ENCODE peak calls at places on chromosomes 3 and 15, in seven cellular contexts. Q is prostate gland; K is activated T-helper 1 cell treated with anti-CD3 and anti-CD28 coated beads, Interleukin-2, amount 50 U/mL, for 16 hours; Y is SW480; C is osteocyte; R is activated CD4-positive, alpha-beta T cell treated with anti-CD3 and anti-CD28 coated beads, Interleukin-2, amount 10 ng/mL, durations not matched to agents 7 days and 5 days; E is right cardiac atrium. P is an unnamed sample.

GRCh38 chr15:81909229-81910087 is 136.4 kb downstream of the MEX3B start:
- DNase-seq in Q (no peak), K (no peak), Y (peak; percentile 4), C (no peak), R (no peak), E (no peak), P (no peak)

GRCh38 chr15:43920815-43921214 is 94.0 kb downstream of the WDR76 start:
- DNase-seq in Q (no peak), K (no peak), Y (no peak), C (no peak), R (no peak), E (no peak), P (peak; percentile 77)

GRCh38 chr3:118144919-118145318 is 889.7 kb downstream of the IGSF11 start:
- DNase-seq in Q (no peak), K (no peak), Y (no peak), C (no peak), R (no peak), E (no peak), P (peak; percentile 16)

GRCh38 chr15:82810863-82811421 is 1.5 kb downstream of the WHAMM start:
- DNase-seq in Q (no peak), K (peak; percentile 10), Y (peak; percentile 26), C (no peak), R (peak; percentile 72), E (no peak), P (no peak)

GRCh38 chr3:47380026-47380600 is 708 bp upstream of the PTPN23 start:
- DNase-seq in Q (no peak), K (no peak), Y (no peak), C (peak; percentile 84), R (no peak), E (no peak), P (no peak)

GRCh38 chr15:73991260-73991659 is 835 bp downstream of the STOML1 start:
- DNase-seq in Q (no peak), K (no peak), Y (no peak), C (no peak), R (no peak), E (peak; percentile 93), P (no peak)

GRCh38 chr3:46298871-46299607 is 54.9 kb upstream of the CCR2 start:
- DNase-seq in Q (no peak), K (no peak), Y (no peak), C (no peak), R (peak; percentile 27), E (no peak), P (no peak)

GRCh38 chr3:8663177-8664061 is 18.8 kb upstream of the SSUH2 start:
- DNase-seq in Q (peak; percentile 55), K (no peak), Y (peak; percentile 66), C (no peak), R (peak; percentile 44), E (peak; percentile 35), P (peak; percentile 67)

GRCh38 chr3:141020139-141020940 is 30.8 kb upstream of the SPSB4 start:
- DNase-seq in Q (no peak), K (no peak), Y (no peak), C (no peak), R (no peak), E (no peak), P (no peak)

GRCh38 chr3:197541756-197542539 is 13.8 kb downstream of the BDH1 start:
- DNase-seq in Q (no peak), K (no peak), Y (no peak), C (no peak), R (no peak), E (peak; percentile 64), P (peak; percentile 90)

GRCh38 chr3:63864008-63864871 is 573 bp downstream of the ATXN7 start:
- DNase-seq in Q (peak; percentile 17), K (peak; percentile 25), Y (peak; percentile 36), C (no peak), R (peak; percentile 42), E (peak; percentile 50), P (no peak)

GRCh38 chr3:129416408-129416807 is 12.0 kb downstream of the EFCAB12 start:
- DNase-seq in Q (no peak), K (no peak), Y (no peak), C (no peak), R (no peak), E (no peak), P (no peak)

GRCh38 chr3:104510091-104510860 is 856.4 kb upstream of the ALCAM start:
- DNase-seq in Q (no peak), K (no peak), Y (no peak), C (no peak), R (no peak), E (no peak), P (no peak)

GRCh38 chr15:86541540-86541939 is 461.9 kb downstream of the AGBL1 start:
- DNase-seq in Q (no peak), K (no peak), Y (no peak), C (no peak), R (no peak), E (no peak), P (no peak)

GRCh38 chr15:75985966-75986365 is 26.3 kb downstream of the NRG4 start:
- DNase-seq in Q (no peak), K (no peak), Y (no peak), C (no peak), R (no peak), E (no peak), P (no peak)

GRCh38 chr15:28896944-28897343 is 11.2 kb downstream of the APBA2 start:
- DNase-seq in Q (no peak), K (no peak), Y (peak; percentile 83), C (no peak), R (no peak), E (no peak), P (no peak)

GRCh38 chr15:62976301-62976842 is 66.2 kb upstream of the TPM1 start:
- DNase-seq in Q (no peak), K (no peak), Y (no peak), C (no peak), R (no peak), E (no peak), P (no peak)

GRCh38 chr3:29335438-29335837 is 54.6 kb downstream of the RBMS3 start:
- DNase-seq in Q (peak; percentile 87), K (no peak), Y (no peak), C (peak; percentile 91), R (no peak), E (peak; percentile 79), P (peak; percentile 63)

GRCh38 chr15:62809106-62809967 is 233.2 kb upstream of the TPM1 start:
- DNase-seq in Q (no peak), K (no peak), Y (no peak), C (no peak), R (no peak), E (no peak), P (peak; percentile 38)

GRCh38 chr3:42786212-42786611 is 13.2 kb upstream of the CCDC13 start:
- DNase-seq in Q (no peak), K (no peak), Y (no peak), C (no peak), R (no peak), E (no peak), P (no peak)

GRCh38 chr3:45078910-45079522 is 52.9 kb downstream of the CLEC3B start:
- DNase-seq in Q (no peak), K (no peak), Y (no peak), C (no peak), R (peak; percentile 23), E (no peak), P (no peak)

GRCh38 chr3:180870008-180870733 is 42.3 kb upstream of the FXR1 start:
- DNase-seq in Q (no peak), K (no peak), Y (no peak), C (no peak), R (no peak), E (peak; percentile 39), P (no peak)

GRCh38 chr15:93467327-93467726 is 378.3 kb upstream of the RGMA start:
- DNase-seq in Q (no peak), K (no peak), Y (no peak), C (no peak), R (no peak), E (peak; percentile 83), P (peak; percentile 23)

GRCh38 chr3:128993461-128994172 is at the start of gene CFAP92:
- DNase-seq in Q (peak; percentile 93), K (peak; percentile 86), Y (peak; percentile 82), C (peak; percentile 93), R (peak; percentile 93), E (peak; percentile 89), P (peak; percentile 75)

GRCh38 chr3:181844227-181844626 is 132.5 kb downstream of the SOX2 start:
- DNase-seq in Q (no peak), K (no peak), Y (no peak), C (no peak), R (no peak), E (no peak), P (no peak)

GRCh38 chr15:59420986-59421618 is 16.9 kb upstream of the FAM81A start:
- DNase-seq in Q (no peak), K (no peak), Y (no peak), C (no peak), R (no peak), E (no peak), P (no peak)

GRCh38 chr3:12716605-12717121 is 42.4 kb downstream of the TMEM40 start:
- DNase-seq in Q (no peak), K (no peak), Y (no peak), C (no peak), R (no peak), E (no peak), P (no peak)

GRCh38 chr3:50503504-50503903 is at the start of gene CACNA2D2:
- DNase-seq in Q (peak; percentile 68), K (peak; percentile 49), Y (peak; percentile 46), C (no peak), R (peak; percentile 58), E (peak; percentile 74), P (peak; percentile 29)

GRCh38 chr15:60720493-60721231 is 241.7 kb upstream of the ICE2 start:
- DNase-seq in Q (no peak), K (peak; percentile 52), Y (no peak), C (no peak), R (peak; percentile 50), E (no peak), P (no peak)

GRCh38 chr3:159654183-159655134 is 334.2 kb upstream of the IL12A start:
- DNase-seq in Q (no peak), K (no peak), Y (no peak), C (no peak), R (no peak), E (no peak), P (no peak)

GRCh38 chr15:90231028-90232017 is 2.4 kb downstream of the CIB1 start:
- DNase-seq in Q (peak; percentile 71), K (peak; percentile 61), Y (no peak), C (no peak), R (peak; percentile 90), E (no peak), P (no peak)

GRCh38 chr15:75685195-75685594 is 27.5 kb downstream of the CSPG4 start:
- DNase-seq in Q (no peak), K (no peak), Y (no peak), C (no peak), R (no peak), E (no peak), P (no peak)

GRCh38 chr15:86837631-86838030 is 758.0 kb downstream of the AGBL1 start:
- DNase-seq in Q (no peak), K (no peak), Y (no peak), C (no peak), R (no peak), E (no peak), P (no peak)

GRCh38 chr3:99751649-99752048 is 66.0 kb upstream of the CMSS1 start:
- DNase-seq in Q (no peak), K (no peak), Y (no peak), C (no peak), R (no peak), E (no peak), P (no peak)

GRCh38 chr3:30356901-30357753 is 249.3 kb upstream of the TGFBR2 start:
- DNase-seq in Q (no peak), K (no peak), Y (no peak), C (no peak), R (no peak), E (no peak), P (no peak)

GRCh38 chr3:30786360-30786759 is 108.1 kb downstream of the GADL1 start:
- DNase-seq in Q (no peak), K (no peak), Y (no peak), C (no peak), R (no peak), E (no peak), P (peak; percentile 53)

GRCh38 chr3:46987485-46988401 is 8.3 kb downstream of the NBEAL2 start:
- DNase-seq in Q (no peak), K (peak; percentile 79), Y (peak; percentile 64), C (no peak), R (peak; percentile 93), E (peak; percentile 82), P (no peak)

GRCh38 chr3:156246939-156247725 is 126.8 kb downstream of the KCNAB1 start:
- DNase-seq in Q (no peak), K (no peak), Y (no peak), C (no peak), R (no peak), E (no peak), P (no peak)

P was measured in SK-N-DZ.